ENCODE peak calls at places on chromosomes 1 and 21, in four cellular contexts. I is A549, N is ovary, C is stomach. Z is an unnamed sample.

GRCh38 chr1:98253145-98253544 is 332.3 kb upstream of the DPYD start:
- DNase-seq in N (no peak), I (no peak), C (no peak), Z (no peak)

GRCh38 chr1:116852910-116853309 is 56.8 kb upstream of the PTGFRN start:
- DNase-seq in I (no peak), N (no peak), C (no peak), Z (no peak)

GRCh38 chr1:202952818-202953217 is 5.3 kb downstream of the ADIPOR1 start:
- DNase-seq in C (no peak), I (no peak), N (no peak), Z (peak; percentile 38)

GRCh38 chr1:91819038-91819788 is 66.7 kb downstream of the TGFBR3 start:
- DNase-seq in N (no peak), I (no peak), C (no peak), Z (no peak)

GRCh38 chr1:226939439-226940028 is 560 bp upstream of the COQ8A start:
- DNase-seq in I (no peak), C (peak; percentile 61), N (peak; percentile 80), Z (peak; percentile 67)

GRCh38 chr21:32414579-32415358 is 2.3 kb downstream of the EVA1C start:
- DNase-seq in I (no peak), C (no peak), N (no peak), Z (no peak)

GRCh38 chr21:45301521-45302081 is 13.9 kb upstream of the POFUT2 start:
- DNase-seq in N (no peak), C (no peak), I (no peak), Z (no peak)

GRCh38 chr1:88509369-88509768 is 174.7 kb upstream of the PKN2 start:
- DNase-seq in N (no peak), C (no peak), I (no peak), Z (no peak)

GRCh38 chr1:6584126-6585080 is 4.6 kb downstream of the ZBTB48 start:
- DNase-seq in I (peak; percentile 15), C (no peak), N (no peak), Z (no peak)

GRCh38 chr1:212234431-212235298 is 50.5 kb upstream of the PPP2R5A start:
- DNase-seq in I (peak; percentile 77), C (no peak), N (no peak), Z (no peak)

GRCh38 chr1:17023103-17023502 is 11.4 kb upstream of the ATP13A2 start:
- DNase-seq in C (no peak), I (no peak), N (no peak), Z (no peak)

GRCh38 chr21:16159213-16159970 is 429.6 kb downstream of the USP25 start:
- DNase-seq in C (no peak), I (peak; percentile 40), N (no peak), Z (no peak)

GRCh38 chr1:119160851-119161250 is 20.4 kb upstream of the WARS2 start:
- DNase-seq in N (no peak), I (no peak), C (no peak), Z (no peak)

GRCh38 chr1:18922319-18922726 is 20.0 kb upstream of the ALDH4A1 start:
- DNase-seq in I (peak; percentile 57), N (peak; percentile 86), C (peak; percentile 69), Z (peak; percentile 70)
- TF ChIP-seq EP300 in I (no peak), N (no peak), C (peak; percentile 47), Z (peak; percentile 40)

DNA sequence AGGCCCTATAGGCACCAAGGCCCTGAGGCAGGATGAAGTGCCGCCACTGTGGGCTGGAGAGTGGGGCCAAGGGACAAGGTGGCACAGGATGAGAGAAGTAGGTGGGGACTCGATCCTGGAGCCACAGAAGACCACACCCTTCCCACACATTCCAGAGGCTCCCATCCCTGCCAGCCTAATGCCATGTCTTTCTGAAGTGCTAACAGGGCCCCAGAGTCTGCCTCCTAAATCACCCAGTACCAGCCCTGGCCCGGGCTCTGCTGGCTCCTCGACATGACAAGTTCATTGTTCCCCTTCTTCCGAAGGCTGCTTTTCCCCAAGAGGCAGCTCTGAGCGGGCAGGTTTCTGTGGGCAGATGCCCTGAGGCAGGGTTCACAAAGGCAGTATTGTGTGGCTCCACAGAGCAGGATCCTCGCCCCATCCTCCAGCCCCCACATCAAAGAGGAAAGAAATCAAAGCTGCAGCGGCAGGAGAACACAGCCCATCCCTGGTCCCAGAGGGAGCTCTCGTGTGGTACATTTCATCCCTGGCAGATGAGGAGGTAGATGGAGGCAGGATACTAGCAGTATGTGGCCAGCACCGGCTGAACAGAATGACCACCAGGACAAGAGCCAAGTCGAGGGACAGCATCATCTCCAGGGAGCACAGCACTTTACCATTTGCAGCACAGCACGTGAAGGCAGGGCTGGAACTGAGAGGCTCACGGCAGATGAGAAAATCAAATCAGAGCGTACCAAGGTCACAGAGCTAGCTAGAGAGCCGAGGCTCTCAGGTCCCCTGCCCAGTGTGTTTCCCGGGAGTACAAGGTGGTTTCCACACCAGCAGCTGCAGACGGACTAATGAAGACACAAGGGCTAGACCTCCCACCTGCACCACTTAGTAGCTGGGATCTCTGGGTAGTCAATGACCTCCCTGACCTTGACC is 64.8 kb downstream of the SYF2 start:
- DNase-seq in I (peak; percentile 11), N (no peak), C (no peak), Z (peak; percentile 21)
- TF ChIP-seq EP300 in I (no peak), N (no peak), C (no peak), Z (no peak)

DNA sequence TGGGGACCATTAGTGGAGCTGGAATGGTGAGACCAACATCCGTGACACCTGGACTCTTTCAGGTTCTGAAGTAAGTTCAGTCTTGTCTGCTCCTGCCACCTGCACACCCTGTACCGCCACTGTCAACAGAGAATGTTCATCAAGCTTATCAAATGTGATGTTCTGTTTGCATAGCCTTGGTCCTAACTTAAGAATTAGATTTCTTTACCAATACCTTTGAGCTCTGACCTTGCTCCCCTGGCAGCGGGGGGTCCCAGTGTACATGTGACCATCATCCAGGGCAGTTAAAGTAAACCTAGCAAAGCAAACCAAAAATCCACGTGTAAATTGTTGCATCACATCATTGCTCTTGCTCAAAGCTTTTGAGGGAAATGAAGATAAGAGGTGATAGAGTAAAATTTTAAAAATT is 14.5 kb downstream of the SLC25A33 start:
- DNase-seq in I (no peak), N (no peak), C (no peak), Z (no peak)
- TF ChIP-seq EP300 in I (no peak), N (no peak), C (no peak), Z (no peak)

DNA sequence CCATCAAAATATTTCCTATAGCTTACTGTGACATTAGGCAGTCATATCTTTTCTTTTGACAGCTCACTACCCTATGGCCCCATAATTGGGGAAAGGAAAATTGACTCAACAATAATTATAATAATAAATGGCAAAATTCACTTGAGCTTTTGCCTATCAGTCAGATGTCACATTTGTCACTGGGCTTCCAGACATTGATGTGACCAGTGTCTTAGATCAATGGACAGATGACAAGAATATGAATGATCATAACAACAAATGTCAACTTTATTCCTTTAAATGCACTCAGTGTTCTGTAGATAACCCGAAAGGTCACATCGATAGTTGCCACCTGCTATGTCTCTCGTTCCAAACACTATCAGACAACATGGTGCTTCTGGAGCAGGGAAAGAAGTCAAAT is 266.7 kb downstream of the GPATCH2 start:
- DNase-seq in N (no peak), C (no peak), I (no peak), Z (no peak)
- TF ChIP-seq EP300 in N (no peak), C (no peak), I (no peak), Z (no peak)

DNA sequence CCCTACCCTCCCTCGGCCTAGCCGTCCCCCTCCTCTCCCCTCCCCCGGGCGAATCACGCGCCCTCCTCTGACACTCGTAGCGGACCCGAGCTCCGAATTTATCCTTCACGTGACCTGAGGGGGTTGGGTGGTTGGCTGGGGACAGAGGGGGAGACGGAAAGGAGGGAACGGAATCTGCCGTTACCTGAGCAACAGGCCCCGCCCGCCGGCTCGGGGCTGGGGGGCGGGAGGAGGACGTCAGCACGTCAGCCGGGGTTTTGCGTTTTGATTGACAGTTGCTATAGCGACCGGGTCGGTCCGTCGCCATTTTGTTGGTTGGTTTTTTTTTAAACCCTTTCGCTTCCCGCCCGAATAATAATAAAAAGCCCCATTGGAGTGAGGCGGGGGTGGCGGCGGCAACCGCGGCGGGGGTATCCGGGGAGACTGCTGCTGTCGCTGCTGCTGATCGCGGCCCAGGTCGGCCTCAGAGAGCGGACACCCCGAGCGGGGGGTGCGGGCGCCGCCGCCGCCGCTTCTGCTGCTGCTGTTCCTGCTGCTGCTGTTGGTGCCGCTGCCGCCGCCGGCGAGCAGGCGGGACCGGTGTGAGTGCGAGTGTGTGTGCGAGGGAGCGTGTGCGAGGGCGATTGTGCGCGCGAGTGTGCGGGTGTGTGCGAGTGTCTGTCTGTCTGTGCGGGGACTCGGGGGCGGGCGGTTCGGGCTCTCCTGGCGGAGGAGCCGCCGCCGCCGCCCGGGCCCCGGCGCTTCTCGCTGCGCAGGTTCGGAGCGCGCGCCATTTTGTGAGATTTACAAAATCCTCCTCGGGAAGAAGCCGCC is at the start of gene DYRK1A:
- DNase-seq in N (peak; percentile 99), C (peak; percentile 97), I (peak; percentile 98), Z (peak; percentile 99)
- TF ChIP-seq EP300 in N (peak; percentile 93), C (no peak), I (no peak), Z (peak; percentile 72)

GRCh38 chr1:34631126-34631525 is 123.7 kb upstream of the GJB5 start:
- DNase-seq in N (no peak), C (no peak), I (no peak), Z (no peak)
- TF ChIP-seq EP300 in N (no peak), C (no peak), I (no peak), Z (no peak)

DNA sequence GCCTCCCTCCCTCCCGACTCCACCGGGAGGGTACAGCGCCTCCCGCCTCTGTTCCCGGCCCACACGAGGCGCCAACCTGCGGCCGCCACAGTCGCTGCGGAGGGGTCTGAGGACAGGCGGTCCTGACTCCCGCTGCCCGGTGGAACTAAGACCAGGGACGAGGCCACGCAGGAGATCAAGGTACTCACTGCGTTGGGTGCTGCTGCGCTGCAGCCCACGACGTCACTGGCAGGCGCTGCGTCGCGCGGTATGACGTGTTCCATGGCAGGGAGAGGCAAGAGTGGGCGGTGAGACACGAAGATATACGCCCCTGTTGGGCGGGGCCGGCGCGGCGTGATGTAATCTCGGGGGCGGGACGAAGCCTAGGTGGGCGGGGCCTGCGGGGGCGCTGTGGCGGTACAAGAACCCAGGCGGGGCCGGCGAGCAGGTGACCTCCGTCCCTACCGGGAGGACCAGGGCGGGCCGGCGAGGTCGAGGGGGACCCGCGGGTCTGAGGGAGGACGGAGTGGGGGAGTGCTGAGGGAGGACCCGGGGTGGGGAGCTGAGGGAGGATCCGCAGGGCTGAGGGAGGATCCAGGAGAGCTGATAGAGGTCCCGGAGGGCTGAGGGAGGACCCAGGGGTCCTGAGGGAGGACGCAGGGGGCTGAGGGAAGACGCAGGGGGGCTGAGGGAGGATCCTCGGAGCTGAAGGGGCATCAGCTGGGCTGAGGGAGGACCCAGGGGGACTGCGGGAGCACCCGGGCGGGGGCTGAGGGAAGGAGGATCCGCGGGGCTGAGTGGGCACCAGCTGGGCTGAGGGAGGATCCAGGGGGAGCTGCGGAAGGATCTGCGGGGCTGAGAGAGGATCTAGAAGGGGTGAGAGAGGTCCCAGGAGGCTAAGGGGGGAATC is at the start of gene MRPL55:
- DNase-seq in N (peak; percentile 99), C (peak; percentile 99), I (peak; percentile 96), Z (peak; percentile 99)
- TF ChIP-seq EP300 in N (no peak), C (no peak), I (peak; percentile 26), Z (no peak)

DNA sequence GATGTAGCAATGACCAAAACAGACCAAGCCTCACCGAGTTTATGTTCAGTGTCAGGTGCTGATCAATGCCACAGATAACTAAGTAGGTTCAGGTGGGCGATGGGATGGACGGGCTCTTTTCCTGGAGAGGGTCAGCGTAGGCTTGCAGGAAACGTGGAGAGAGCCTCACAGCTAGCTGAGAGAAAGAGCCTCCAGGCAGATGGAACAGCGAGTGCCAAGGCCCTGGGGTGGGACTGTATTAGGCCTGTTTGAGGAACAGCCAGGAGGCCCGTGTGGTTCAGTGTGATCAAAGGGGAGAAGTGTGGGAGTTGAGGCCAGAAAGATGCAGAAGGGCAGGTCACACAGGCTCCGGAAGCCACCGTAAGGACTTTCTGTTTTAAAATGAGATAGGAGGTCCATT is 7.3 kb upstream of the UTS2 start:
- DNase-seq in I (no peak), C (no peak), N (no peak), Z (no peak)
- TF ChIP-seq EP300 in I (no peak), C (no peak), N (no peak), Z (no peak)

Z was measured in transverse colon.